ENCODE peak calls at places on chromosomes 13 and 19, in six cellular contexts. L is KBM-7; X is endothelial cell; A is NCI-H1092; F is activated naive CD4-positive, alpha-beta T cell; Z is nephron progenitor cell. K is an unnamed sample.

GRCh38 chr13:74217816-74218215 is 83.6 kb upstream of the KLF12 start:
- DNase-seq in L (no peak), X (no peak), A (no peak), F (no peak), Z (no peak), K (no peak)

GRCh38 chr13:63855457-63856118 is 2439.9 kb upstream of the PCDH20 start:
- DNase-seq in L (no peak), X (no peak), A (no peak), F (no peak), Z (no peak), K (no peak)

GRCh38 chr19:8161135-8161646 is 11.8 kb upstream of the FBN3 start:
- DNase-seq in L (peak), X (no peak), A (no peak), F (no peak), Z (no peak), K (no peak)

GRCh38 chr19:45613926-45614725 is 12.1 kb upstream of the GPR4 start:
- DNase-seq in L (peak), X (no peak), A (no peak), F (no peak), Z (no peak), K (no peak)

GRCh38 chr19:17703823-17704463 is 15.3 kb upstream of the MAP1S start:
- DNase-seq in L (peak), X (peak), A (peak), F (peak), Z (peak), K (peak)

GRCh38 chr19:1045247-1045603 is 5.3 kb downstream of the ABCA7 start:
- DNase-seq in L (peak), X (no peak), A (no peak), F (no peak), Z (peak), K (no peak)

GRCh38 chr19:38172001-38172400 is 52.0 kb downstream of the DPF1 start:
- DNase-seq in L (no peak), X (no peak), A (no peak), F (no peak), Z (no peak), K (no peak)

GRCh38 chr13:29963086-29963485 is 112.7 kb upstream of the UBL3 start:
- DNase-seq in L (no peak), X (no peak), A (no peak), F (no peak), Z (no peak), K (no peak)